ENCODE peak calls at places on chromosomes 7 and 10, in ten cellular contexts. P, V, Z, Q, E, K, G, Y, U and B are unnamed samples. For H3K4me1, the result is how much of the 10 kb centered on the place peaks cover.

GRCh38 chr7:150903627-150904026 is 51.3 kb downstream of the AOC1 start:
- DNase-seq in V (peak), Y (peak), G (peak), Q (no peak), Z (peak), U (peak), K (no peak), P (no peak), E (peak), B (no peak)

GRCh38 chr10:35271086-35271834 is 65.0 kb upstream of the CCNY start:
- DNase-seq in E (no peak), P (no peak), V (no peak), K (no peak), G (no peak), Z (no peak), Q (no peak), Y (no peak), U (no peak), B (peak)

GRCh38 chr7:7129381-7129780 is 53.0 kb upstream of the C1GALT1 start:
- DNase-seq in Q (no peak), P (no peak), E (no peak), Z (no peak), G (no peak), K (no peak), V (no peak), U (no peak), Y (no peak), B (no peak)

GRCh38 chr7:139562972-139563565 is 39.6 kb downstream of the CLEC2L start:
- DNase-seq in P (no peak), K (no peak), V (no peak), G (no peak), U (no peak), Z (no peak), E (no peak), Q (peak), Y (no peak), B (no peak)

GRCh38 chr7:114784756-114785155 is 137.1 kb upstream of the MDFIC start:
- DNase-seq in V (no peak), Q (no peak), E (peak), U (no peak), Z (no peak), P (no peak), G (no peak), K (no peak), Y (no peak), B (no peak)

GRCh38 chr7:154871483-154871882 is 131.4 kb downstream of the PAXIP1 start:
- DNase-seq in G (no peak), Z (no peak), K (no peak), P (no peak), V (no peak), U (no peak), E (no peak), Y (no peak), Q (peak), B (no peak)

GRCh38 chr7:137895301-137896201 is 48.8 kb upstream of the DGKI start:
- DNase-seq in Y (no peak), P (no peak), Z (no peak), V (no peak), Q (no peak), E (no peak), K (no peak), G (no peak), U (no peak), B (no peak)

GRCh38 chr7:114860196-114860595 is 61.7 kb upstream of the MDFIC start:
- DNase-seq in Q (no peak), P (no peak), Z (no peak), G (no peak), V (no peak), E (no peak), K (no peak), Y (no peak), U (no peak), B (no peak)

GRCh38 chr10:69663548-69663947 is 33.5 kb downstream of the FAM241B start:
- DNase-seq in Y (no peak), U (no peak), G (no peak), P (no peak), Q (peak), Z (no peak), V (no peak), K (no peak), E (no peak), B (peak)

GRCh38 chr7:33748793-33749192 is 156.5 kb upstream of the BMPER start:
- DNase-seq in Y (no peak), Q (no peak), Z (no peak), U (no peak), E (no peak), P (no peak), V (no peak), K (no peak), G (no peak), B (peak)

GRCh38 chr7:74082770-74083116 is 861 bp upstream of the LIMK1 start:
- DNase-seq in V (no peak), Z (no peak), G (no peak), P (no peak), Q (no peak), E (no peak), Y (no peak), K (no peak), U (no peak), B (no peak)

GRCh38 chr10:13437026-13437555 is 89.0 kb upstream of the SEPHS1 start:
- DNase-seq in P (no peak), E (no peak), U (no peak), Y (no peak), V (no peak), K (no peak), Z (no peak), Q (no peak), G (no peak), B (no peak)

GRCh38 chr10:67790534-67791408 is 47.2 kb downstream of the DNAJC12 start:
- DNase-seq in U (no peak), Q (no peak), V (no peak), Z (peak), K (no peak), P (no peak), G (no peak), Y (no peak), E (peak), B (no peak)

GRCh38 chr10:121879476-121879875 is 48.4 kb downstream of the ATE1 start:
- DNase-seq in V (no peak), U (no peak), K (no peak), Z (no peak), Q (no peak), G (no peak), P (no peak), E (no peak), Y (no peak), B (no peak)

GRCh38 chr7:139661043-139661440 is 116.8 kb downstream of the HIPK2 start:
- DNase-seq in U (no peak), Z (no peak), E (no peak), Y (no peak), P (no peak), V (no peak), G (no peak), K (no peak), Q (no peak), B (no peak)

GRCh38 chr7:131529179-131529578 is 27.2 kb downstream of the PODXL start:
- DNase-seq in V (no peak), Z (no peak), E (no peak), K (no peak), Q (no peak), U (no peak), Y (no peak), G (no peak), P (no peak), B (no peak)

GRCh38 chr7:10919923-10920322 is 53.7 kb upstream of the PHF14 start:
- DNase-seq in V (no peak), K (no peak), E (no peak), P (no peak), Y (no peak), G (no peak), U (no peak), Z (no peak), Q (no peak), B (no peak)

GRCh38 chr7:44104880-44105771 is 981 bp downstream of the AEBP1 start:
- DNase-seq in G (no peak), K (no peak), Y (no peak), Q (peak), E (no peak), Z (peak), P (no peak), U (no peak), V (no peak), B (peak)

GRCh38 chr10:15163261-15163864 is 5.1 kb downstream of the NMT2 start:
- DNase-seq in Z (peak), E (no peak), Q (no peak), P (no peak), V (no peak), G (no peak), U (no peak), K (no peak), Y (no peak), B (no peak)

GRCh38 chr10:70455213-70455630 is 13.7 kb upstream of the NODAL start:
- DNase-seq in U (no peak), Z (no peak), Q (peak), E (no peak), K (no peak), G (no peak), V (no peak), P (no peak), Y (no peak), B (no peak)

GRCh38 chr10:133015321-133015720 is 72.4 kb upstream of the ADGRA1 start:
- DNase-seq in Q (no peak), Y (no peak), K (no peak), V (no peak), Z (no peak), E (no peak), P (no peak), G (no peak), U (no peak), B (no peak)

GRCh38 chr7:93279541-93279940 is 47.4 kb downstream of the VPS50 start:
- DNase-seq in Y (no peak), K (no peak), V (no peak), Z (peak), U (no peak), P (no peak), G (no peak), E (no peak), Q (no peak), B (no peak)

GRCh38 chr7:92421676-92422435 is 25.4 kb upstream of the GATAD1 start:
- DNase-seq in G (no peak), U (no peak), Z (peak), K (no peak), Y (no peak), E (no peak), Q (no peak), P (no peak), V (no peak), B (peak)

GRCh38 chr7:103564416-103564815 is 118.4 kb upstream of the SLC26A5 start:
- DNase-seq in P (no peak), Z (no peak), V (no peak), Q (no peak), G (no peak), K (no peak), Y (no peak), E (no peak), U (no peak), B (peak)

GRCh38 chr10:51892965-51893658 is 193.7 kb upstream of the CSTF2T start:
- DNase-seq in P (no peak), E (no peak), K (no peak), G (no peak), Z (peak), Y (no peak), U (no peak), V (no peak), Q (peak), B (peak)

GRCh38 chr10:43203491-43204393 is 63.1 kb downstream of the RASGEF1A start:
- DNase-seq in K (no peak), U (no peak), E (peak), Z (no peak), V (no peak), G (no peak), Y (peak), P (no peak), Q (peak), B (peak)

GRCh38 chr10:16014469-16014868 is 154.2 kb upstream of the MINDY3 start:
- DNase-seq in E (no peak), V (no peak), K (no peak), Y (no peak), Z (no peak), Q (no peak), G (no peak), U (no peak), P (no peak), B (no peak)

DNA sequence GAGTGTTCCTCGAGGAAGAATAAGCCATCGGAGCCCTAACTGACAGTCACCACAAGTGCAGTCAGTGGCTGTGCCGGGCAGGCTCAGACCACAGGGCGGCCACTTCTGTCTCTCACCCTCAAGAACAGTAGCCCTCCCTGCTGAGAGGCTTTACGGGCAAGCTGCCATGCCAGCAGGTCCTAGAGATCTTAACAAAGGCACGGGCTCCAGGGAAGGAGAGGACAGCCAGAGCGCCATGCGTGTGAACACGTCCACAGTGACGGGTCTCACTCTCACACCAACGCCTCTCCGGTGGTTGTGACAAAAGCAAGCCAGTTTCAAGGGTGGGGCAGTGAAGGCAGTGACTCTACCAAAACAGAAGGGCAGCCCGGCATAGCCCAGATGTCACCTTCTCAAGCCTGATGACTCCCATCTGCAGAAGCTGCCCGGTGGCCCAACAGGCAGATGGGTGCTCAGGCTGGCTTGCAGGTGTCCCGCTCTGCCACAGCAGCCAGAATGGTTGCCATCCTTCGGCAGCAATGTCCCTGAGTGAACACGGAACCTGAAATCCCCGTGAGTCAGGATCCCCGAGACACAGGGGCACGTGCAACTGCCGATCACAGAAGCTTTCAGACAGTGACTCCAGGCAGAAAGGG is 102.0 kb downstream of the FAM53B start:
- DNase-seq in V (peak), Y (no peak), Z (no peak), P (no peak), K (peak), E (no peak), Q (no peak), U (peak), G (no peak), B (no peak)
- H3K4me1 ChIP-seq in V (half or more), Y (under half), Z (under half), P (half or more), K (under half), E (under half), Q (under half), U (half or more), G (under half), B (under half)

GRCh38 chr7:148898845-148899474 is 14.9 kb upstream of the EZH2 start:
- DNase-seq in U (no peak), V (no peak), Q (peak), Z (no peak), E (no peak), Y (no peak), G (no peak), P (no peak), K (no peak), B (no peak)
- H3K4me3 ChIP-seq in U (no peak), V (no peak), Q (no peak), Z (no peak), E (no peak), Y (no peak), G (no peak), P (no peak), K (no peak), B (no peak)

GRCh38 chr10:110916554-110917346 is 2.2 kb downstream of the BBIP1 start:
- DNase-seq in G (no peak), P (no peak), Z (peak), Q (no peak), U (no peak), E (no peak), V (no peak), Y (no peak), K (no peak), B (no peak)
- H3K4me1 ChIP-seq in G (under half), P (under half), Z (under half), Q (under half), U (under half), E (under half), V (under half), Y (under half), K (under half), B (under half)

GRCh38 chr10:56068040-56068439 is 293.0 kb downstream of the ZWINT start:
- DNase-seq in G (no peak), V (no peak), Y (no peak), Q (no peak), P (no peak), Z (no peak), K (no peak), U (no peak), E (no peak), B (no peak)
- H3K4me3 ChIP-seq in G (no peak), V (no peak), Y (no peak), Q (no peak), P (no peak), Z (no peak), K (no peak), U (no peak), E (no peak), B (no peak)

GRCh38 chr7:30309302-30309701 is 24.9 kb downstream of the ZNRF2 start:
- DNase-seq in Y (no peak), Z (no peak), E (no peak), U (no peak), Q (no peak), V (no peak), P (no peak), G (no peak), K (no peak), B (no peak)

GRCh38 chr7:30309842-30310435 is 25.5 kb downstream of the ZNRF2 start:
- DNase-seq in Z (no peak), K (no peak), Y (no peak), Q (no peak), G (no peak), U (no peak), E (no peak), P (no peak), V (no peak), B (no peak)

GRCh38 chr7:30310674-30311362 is 26.4 kb downstream of the ZNRF2 start:
- DNase-seq in V (no peak), G (no peak), Y (no peak), E (no peak), K (no peak), Q (no peak), U (no peak), Z (no peak), P (no peak), B (no peak)

GRCh38 chr7:30306977-30307376 is 22.6 kb downstream of the ZNRF2 start:
- DNase-seq in G (no peak), E (no peak), U (no peak), V (no peak), Y (no peak), K (no peak), Z (no peak), Q (no peak), P (no peak), B (no peak)

DNA sequence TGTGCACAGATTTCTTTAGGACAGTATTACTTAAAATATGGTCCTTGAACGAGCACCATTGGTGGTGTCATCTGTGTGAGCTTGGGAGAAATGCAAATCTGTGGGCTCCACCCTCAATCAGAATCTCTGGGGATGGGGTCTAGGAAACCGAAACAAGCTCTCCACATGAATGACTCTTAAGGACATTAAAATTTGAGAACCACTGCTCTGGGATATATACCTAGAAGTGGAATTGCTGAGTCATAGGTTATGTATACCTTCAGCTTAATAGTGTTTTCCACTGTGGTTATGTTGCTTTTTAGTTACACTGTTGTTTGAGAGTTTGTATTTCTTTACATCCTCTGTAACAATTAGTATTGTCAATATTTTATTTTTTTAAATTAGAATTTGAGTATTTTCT is 24.0 kb downstream of the ZNRF2 start:
- DNase-seq in E (no peak), P (no peak), Z (peak), G (no peak), V (no peak), K (no peak), Y (no peak), Q (no peak), U (no peak), B (no peak)
- H3K4me1 ChIP-seq in E (under half), P (half or more), Z (under half), G (under half), V (under half), K (under half), Y (under half), Q (under half), U (under half), B (under half)

DNA sequence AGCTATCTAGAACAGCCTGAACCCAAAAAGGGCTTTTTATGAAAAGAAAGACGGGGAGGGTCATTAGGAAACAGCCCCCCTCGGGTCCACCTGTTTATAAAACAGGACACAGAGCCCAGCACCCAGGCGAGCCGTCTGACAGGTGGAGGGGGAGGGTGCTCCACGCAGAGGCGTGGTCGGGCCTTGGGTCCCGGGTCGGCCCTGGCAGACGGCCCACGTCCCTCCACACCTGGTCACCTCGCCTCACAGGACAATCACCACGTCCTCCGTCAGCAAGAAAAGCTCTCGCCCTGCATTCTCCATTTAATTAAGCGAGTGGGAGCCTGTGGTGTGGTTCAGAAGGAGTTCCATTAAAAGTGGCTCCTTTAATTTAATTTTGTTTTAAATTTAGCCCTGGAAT is 42.3 kb upstream of the FOXL3 start:
- DNase-seq in E (no peak), V (no peak), U (no peak), P (no peak), Z (no peak), K (no peak), Q (no peak), G (no peak), Y (no peak), B (no peak)
- H3K4me3 ChIP-seq in E (no peak), V (no peak), U (no peak), P (no peak), Z (no peak), K (no peak), Q (no peak), G (no peak), Y (no peak), B (no peak)

DNA sequence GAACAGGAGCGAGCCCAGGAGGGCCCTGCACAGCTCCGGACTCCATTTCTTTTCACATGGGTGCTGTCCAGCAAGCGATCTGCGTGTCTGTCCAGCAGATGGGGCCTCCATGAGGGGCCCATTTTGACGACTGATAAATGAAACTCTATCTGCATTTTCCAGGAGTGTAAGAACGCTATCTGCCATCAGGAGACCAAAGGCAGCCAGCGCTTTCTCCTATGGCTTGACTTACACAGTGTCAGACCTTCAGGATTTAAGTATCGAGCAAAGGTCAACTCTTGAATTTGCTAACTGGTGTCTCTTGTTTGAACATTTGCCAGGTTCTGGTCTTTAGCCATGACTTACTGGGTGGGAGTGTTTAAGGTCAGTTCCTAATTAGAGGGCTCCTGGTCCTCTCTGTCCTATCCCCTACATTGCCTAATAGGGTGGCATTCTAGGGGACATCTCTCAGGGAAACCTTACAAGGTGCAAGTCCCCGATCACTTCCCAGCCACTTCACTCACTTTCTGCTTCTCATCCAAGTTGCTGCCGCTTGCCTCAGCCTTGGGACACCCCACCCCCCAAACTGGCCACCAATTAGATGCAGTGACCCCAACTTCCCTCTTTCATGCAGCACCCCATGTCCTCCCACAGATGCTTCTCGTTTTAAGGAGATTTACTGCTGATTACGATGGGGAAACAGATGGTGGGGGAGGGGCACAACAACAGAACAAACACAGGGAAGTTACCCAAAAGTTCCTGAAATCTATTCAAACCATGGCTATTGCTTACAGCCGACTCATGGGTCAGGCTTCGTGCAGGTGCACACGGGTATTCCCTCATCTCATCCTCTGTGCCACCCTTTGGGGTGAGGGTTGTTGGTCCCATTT is 20.0 kb downstream of the VSIR start:
- DNase-seq in E (no peak), U (peak), G (no peak), V (no peak), K (peak), P (no peak), Z (no peak), Y (no peak), Q (no peak), B (peak)
- H3K4me1 ChIP-seq in E (under half), U (under half), G (under half), V (under half), K (under half), P (half or more), Z (under half), Y (under half), Q (under half), B (under half)

DNA sequence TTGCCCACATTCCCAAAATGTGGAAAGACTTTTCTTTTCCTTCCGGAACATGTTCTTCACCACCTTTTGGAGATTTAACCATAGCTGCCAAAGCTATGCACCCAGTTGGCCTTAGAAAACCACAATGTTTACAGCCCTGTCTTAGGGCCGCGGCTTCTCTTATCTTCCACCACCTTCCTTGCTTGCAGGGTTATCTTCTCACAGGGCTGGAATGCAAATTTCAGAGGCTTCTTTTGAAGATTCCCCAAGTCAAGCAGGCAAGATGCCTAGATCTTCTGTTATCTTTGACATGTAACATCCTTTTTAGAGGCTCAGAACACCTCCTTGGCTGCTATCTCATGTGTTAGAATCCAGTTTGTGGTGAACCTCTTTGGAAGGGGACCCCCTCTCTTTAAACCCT is 11.1 kb downstream of the KCTD7 start:
- DNase-seq in E (no peak), P (no peak), Y (no peak), U (no peak), G (no peak), Z (no peak), Q (no peak), K (no peak), V (no peak), B (no peak)
- H3K4me3 ChIP-seq in E (no peak), P (no peak), Y (no peak), U (no peak), G (no peak), Z (no peak), Q (no peak), K (no peak), V (no peak), B (no peak)